ENCODE peak calls at places on chromosomes 2 and 18, in four cellular contexts. One of them, this sample, is unnamed.

GRCh38 chr2:20052872-20053281 is 1.4 kb upstream of the LAPTM4A start:
- DNase-seq in GM12878: no peak
- DNase-seq in K562: peak; percentile 83
- DNase-seq in H1: no peak
- DNase-seq in this sample: peak; percentile 57

GRCh38 chr2:142707318-142707717 is 170.1 kb upstream of the KYNU start:
- DNase-seq in GM12878: no peak
- DNase-seq in K562: peak; percentile 9
- DNase-seq in H1: no peak
- DNase-seq in this sample: no peak

GRCh38 chr2:235672720-235673119 is 178.9 kb downstream of the AGAP1 start:
- DNase-seq in GM12878: no peak
- DNase-seq in K562: no peak
- DNase-seq in H1: no peak
- DNase-seq in this sample: no peak

GRCh38 chr2:42810971-42811865 is 18.8 kb upstream of the HAAO start:
- DNase-seq in GM12878: no peak
- DNase-seq in K562: no peak
- DNase-seq in H1: peak; percentile 79
- DNase-seq in this sample: no peak

GRCh38 chr18:31490838-31491237 is 7.1 kb upstream of the DSG2 start:
- DNase-seq in GM12878: no peak
- DNase-seq in K562: no peak
- DNase-seq in H1: no peak
- DNase-seq in this sample: no peak

GRCh38 chr2:3289971-3290370 is 87.6 kb downstream of the EIPR1 start:
- DNase-seq in GM12878: no peak
- DNase-seq in K562: no peak
- DNase-seq in H1: no peak
- DNase-seq in this sample: no peak

GRCh38 chr2:9463698-9464034 is 10.7 kb upstream of the IAH1 start:
- DNase-seq in GM12878: no peak
- DNase-seq in K562: no peak
- DNase-seq in H1: no peak
- DNase-seq in this sample: no peak

GRCh38 chr2:22729466-22729865 is 655.5 kb upstream of the KLHL29 start:
- DNase-seq in GM12878: no peak
- DNase-seq in K562: no peak
- DNase-seq in H1: no peak
- DNase-seq in this sample: no peak

GRCh38 chr18:64131314-64131713 is 17.6 kb downstream of the LINC00305 start:
- DNase-seq in GM12878: no peak
- DNase-seq in K562: no peak
- DNase-seq in H1: no peak
- DNase-seq in this sample: no peak

GRCh38 chr18:11767935-11768334 is 78.9 kb downstream of the GNAL start:
- DNase-seq in GM12878: no peak
- DNase-seq in K562: no peak
- DNase-seq in H1: no peak
- DNase-seq in this sample: no peak

GRCh38 chr18:57223160-57223870 is 76.4 kb downstream of the BOD1L2 start:
- DNase-seq in GM12878: no peak
- DNase-seq in K562: no peak
- DNase-seq in H1: no peak
- DNase-seq in this sample: no peak

GRCh38 chr2:85649201-85650190 is 18.5 kb downstream of the SFTPB start:
- DNase-seq in GM12878: no peak
- DNase-seq in K562: no peak
- DNase-seq in H1: no peak
- DNase-seq in this sample: no peak

GRCh38 chr2:66536290-66536673 is 101.4 kb downstream of the MEIS1 start:
- DNase-seq in GM12878: no peak
- DNase-seq in K562: no peak
- DNase-seq in H1: no peak
- DNase-seq in this sample: no peak

GRCh38 chr2:196279496-196279895 is 108.1 kb upstream of the STK17B start:
- DNase-seq in GM12878: no peak
- DNase-seq in K562: no peak
- DNase-seq in H1: no peak
- DNase-seq in this sample: no peak

GRCh38 chr2:174965992-174966789 is 39.0 kb downstream of the CHN1 start:
- DNase-seq in GM12878: no peak
- DNase-seq in K562: no peak
- DNase-seq in H1: no peak
- DNase-seq in this sample: no peak

GRCh38 chr2:206723288-206723687 is 5.1 kb upstream of the DYTN start:
- DNase-seq in GM12878: no peak
- DNase-seq in K562: no peak
- DNase-seq in H1: no peak
- DNase-seq in this sample: no peak

GRCh38 chr2:168136392-168136977 is 110.9 kb downstream of the STK39 start:
- DNase-seq in GM12878: no peak
- DNase-seq in K562: peak; percentile 38
- DNase-seq in H1: no peak
- DNase-seq in this sample: peak; percentile 46

GRCh38 chr2:17799301-17800126 is 16.7 kb upstream of the MSGN1 start:
- DNase-seq in GM12878: no peak
- DNase-seq in K562: no peak
- DNase-seq in H1: peak; percentile 23
- DNase-seq in this sample: no peak

GRCh38 chr2:219571311-219572236 is at the start of gene OBSL1:
- DNase-seq in GM12878: no peak
- DNase-seq in K562: peak; percentile 85
- DNase-seq in H1: peak; percentile 88
- DNase-seq in this sample: no peak

GRCh38 chr2:64440831-64441230 is 13.1 kb upstream of the LGALSL start:
- DNase-seq in GM12878: no peak
- DNase-seq in K562: no peak
- DNase-seq in H1: no peak
- DNase-seq in this sample: no peak

GRCh38 chr18:48024891-48025660 is 94.6 kb upstream of the SMAD2 start:
- DNase-seq in GM12878: no peak
- DNase-seq in K562: no peak
- DNase-seq in H1: no peak
- DNase-seq in this sample: no peak

GRCh38 chr2:54459037-54459441 is 2.9 kb downstream of the SPTBN1 start:
- DNase-seq in GM12878: no peak
- DNase-seq in K562: no peak
- DNase-seq in H1: no peak
- DNase-seq in this sample: no peak

GRCh38 chr2:109290887-109291675 is 162.1 kb downstream of the SH3RF3 start:
- DNase-seq in GM12878: no peak
- DNase-seq in K562: no peak
- DNase-seq in H1: no peak
- DNase-seq in this sample: no peak

GRCh38 chr18:60599995-60600394 is 227.4 kb upstream of the MC4R start:
- DNase-seq in GM12878: no peak
- DNase-seq in K562: no peak
- DNase-seq in H1: no peak
- DNase-seq in this sample: no peak

GRCh38 chr2:197972017-197972416 is 167.6 kb downstream of the PLCL1 start:
- DNase-seq in GM12878: no peak
- DNase-seq in K562: no peak
- DNase-seq in H1: no peak
- DNase-seq in this sample: no peak

GRCh38 chr2:239630618-239631286 is 229.9 kb upstream of the HDAC4 start:
- DNase-seq in GM12878: no peak
- DNase-seq in K562: no peak
- DNase-seq in H1: no peak
- DNase-seq in this sample: no peak

GRCh38 chr2:197873293-197873701 is 68.9 kb downstream of the PLCL1 start:
- DNase-seq in GM12878: no peak
- DNase-seq in K562: no peak
- DNase-seq in H1: no peak
- DNase-seq in this sample: no peak

GRCh38 chr2:190315273-190315672 is 4.4 kb downstream of the HIBCH start:
- DNase-seq in GM12878: no peak
- DNase-seq in K562: no peak
- DNase-seq in H1: no peak
- DNase-seq in this sample: no peak

GRCh38 chr2:226420646-226421045 is 379.0 kb downstream of the IRS1 start:
- DNase-seq in GM12878: no peak
- DNase-seq in K562: no peak
- DNase-seq in H1: no peak
- DNase-seq in this sample: no peak

GRCh38 chr2:194553969-194554368 is 1103.1 kb upstream of the SLC39A10 start:
- DNase-seq in GM12878: no peak
- DNase-seq in K562: no peak
- DNase-seq in H1: no peak
- DNase-seq in this sample: no peak

GRCh38 chr2:28136557-28136956 is 246.0 kb downstream of the BABAM2 start:
- DNase-seq in GM12878: no peak
- DNase-seq in K562: no peak
- DNase-seq in H1: no peak
- DNase-seq in this sample: no peak
- TF ChIP-seq EGR1 in GM12878: no peak
- TF ChIP-seq EGR1 in K562: no peak
- TF ChIP-seq EGR1 in H1: no peak
- TF ChIP-seq EGR1 in this sample: no peak

GRCh38 chr18:6482198-6482977 is 67.7 kb upstream of the L3MBTL4 start:
- DNase-seq in GM12878: no peak
- DNase-seq in K562: peak; percentile 49
- DNase-seq in H1: peak; percentile 80
- DNase-seq in this sample: no peak
- TF ChIP-seq EGR1 in GM12878: no peak
- TF ChIP-seq EGR1 in K562: no peak
- TF ChIP-seq EGR1 in H1: no peak
- TF ChIP-seq EGR1 in this sample: no peak

DNA sequence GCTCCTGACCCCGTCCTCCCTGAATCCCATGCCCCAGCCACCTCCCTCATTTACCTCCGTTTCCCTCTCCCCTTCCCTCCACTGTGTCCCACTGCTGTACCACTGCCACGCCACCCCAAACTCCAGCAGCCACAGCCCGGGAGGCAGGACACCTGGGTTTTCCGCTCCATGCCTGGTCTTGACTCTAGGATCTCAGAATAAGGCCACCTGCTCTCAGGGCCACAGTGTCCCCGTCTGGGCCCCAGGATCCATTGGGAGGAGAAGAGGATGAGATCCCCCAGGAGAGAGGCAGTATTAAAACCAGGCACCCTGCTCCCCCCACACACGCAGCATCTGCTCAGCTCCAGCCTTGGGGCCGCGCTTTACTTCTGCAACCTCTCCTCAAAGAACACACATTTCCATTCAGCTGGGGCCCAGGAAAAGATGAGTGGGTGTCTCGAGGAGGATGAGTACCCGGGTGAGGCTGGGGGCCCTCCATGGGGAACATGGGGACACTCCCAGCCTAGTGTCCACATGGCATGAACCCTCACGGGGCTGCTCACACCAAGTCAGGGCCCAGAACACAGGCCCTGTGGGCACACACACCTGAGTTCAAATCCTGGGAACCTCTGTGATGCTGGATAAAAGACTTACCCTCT is 32.8 kb upstream of the TNS1 start:
- DNase-seq in GM12878: no peak
- DNase-seq in K562: no peak
- DNase-seq in H1: no peak
- DNase-seq in this sample: no peak
- TF ChIP-seq EGR1 in GM12878: no peak
- TF ChIP-seq EGR1 in K562: no peak
- TF ChIP-seq EGR1 in H1: no peak
- TF ChIP-seq EGR1 in this sample: no peak

GRCh38 chr2:129400825-129401224 is 578.6 kb upstream of the RAB6C start:
- DNase-seq in GM12878: no peak
- DNase-seq in K562: no peak
- DNase-seq in H1: no peak
- DNase-seq in this sample: no peak

GRCh38 chr2:129402076-129402475 is 577.4 kb upstream of the RAB6C start:
- DNase-seq in GM12878: no peak
- DNase-seq in K562: no peak
- DNase-seq in H1: no peak
- DNase-seq in this sample: no peak

DNA sequence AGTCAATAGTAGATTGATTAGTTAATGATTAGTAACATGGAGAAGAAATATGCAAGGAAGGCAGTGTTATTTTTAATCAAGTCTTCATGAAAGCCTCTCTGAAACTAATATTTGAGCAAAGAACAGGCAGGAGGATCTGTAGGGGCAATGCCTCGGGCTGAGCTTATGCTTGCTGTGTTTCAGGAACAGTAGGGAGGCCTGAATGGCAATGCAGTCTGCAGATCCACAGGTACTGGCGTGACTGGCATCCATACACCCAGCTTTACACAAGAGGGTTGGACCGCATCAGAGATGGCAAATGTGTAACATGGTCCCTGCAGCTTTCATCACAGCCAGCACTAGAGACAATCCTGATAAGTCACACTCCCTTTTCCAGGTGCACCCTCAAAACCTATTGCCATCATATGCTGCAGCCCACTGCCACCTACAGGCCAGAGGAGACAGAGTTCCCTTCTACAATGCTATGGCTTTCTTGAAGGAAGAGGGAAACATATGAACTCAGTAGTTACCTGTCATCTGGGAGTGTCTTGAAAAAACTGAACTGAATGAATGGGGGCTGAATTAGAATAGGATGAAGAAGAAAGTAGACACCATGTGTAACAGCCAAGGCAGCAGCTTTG is 582.4 kb upstream of the RAB6C start:
- DNase-seq in GM12878: peak; percentile 21
- DNase-seq in K562: peak; percentile 14
- DNase-seq in H1: no peak
- DNase-seq in this sample: peak; percentile 16
- TF ChIP-seq EGR1 in GM12878: no peak
- TF ChIP-seq EGR1 in K562: no peak
- TF ChIP-seq EGR1 in H1: no peak
- TF ChIP-seq EGR1 in this sample: no peak

GRCh38 chr18:39838831-39839230 is 2116.2 kb upstream of the PIK3C3 start:
- DNase-seq in GM12878: no peak
- DNase-seq in K562: no peak
- DNase-seq in H1: no peak
- DNase-seq in this sample: no peak

GRCh38 chr18:39839782-39840181 is 2115.3 kb upstream of the PIK3C3 start:
- DNase-seq in GM12878: no peak
- DNase-seq in K562: no peak
- DNase-seq in H1: no peak
- DNase-seq in this sample: no peak

GRCh38 chr18:39842042-39842791 is 2112.8 kb upstream of the PIK3C3 start:
- DNase-seq in GM12878: no peak
- DNase-seq in K562: no peak
- DNase-seq in H1: no peak
- DNase-seq in this sample: no peak

GRCh38 chr18:39841133-39842041 is 2113.6 kb upstream of the PIK3C3 start:
- DNase-seq in GM12878: no peak
- DNase-seq in K562: no peak
- DNase-seq in H1: peak; percentile 73
- DNase-seq in this sample: peak; percentile 28

GRCh38 chr18:39840406-39840805 is 2114.6 kb upstream of the PIK3C3 start:
- DNase-seq in GM12878: no peak
- DNase-seq in K562: no peak
- DNase-seq in H1: no peak
- DNase-seq in this sample: no peak
- TF ChIP-seq EGR1 in GM12878: no peak
- TF ChIP-seq EGR1 in K562: no peak
- TF ChIP-seq EGR1 in H1: no peak
- TF ChIP-seq EGR1 in this sample: no peak